ENCODE peak calls at places on chromosome 21, in five cellular contexts. W, Z, M, J and D are unnamed samples.

GRCh38 chr21:43467785-43468184 is 40.9 kb upstream of the SIK1 start:
- DNase-seq in Z (no peak), M (no peak), J (no peak), W (no peak), D (no peak)

GRCh38 chr21:14587266-14587665 is 41.2 kb upstream of the SAMSN1 start:
- DNase-seq in W (no peak), M (no peak), Z (no peak), J (no peak), D (no peak)

GRCh38 chr21:44933938-44934260 is 5.9 kb upstream of the SLX9 start:
- DNase-seq in Z (no peak), W (no peak), M (no peak), J (no peak), D (no peak)

GRCh38 chr21:28220670-28221069 is 772.0 kb downstream of the LTN1 start:
- DNase-seq in W (no peak), Z (no peak), J (no peak), M (no peak), D (no peak)

GRCh38 chr21:21179619-21180336 is 181.6 kb downstream of the NCAM2 start:
- DNase-seq in J (no peak), Z (no peak), M (no peak), W (no peak), D (no peak)

GRCh38 chr21:29789393-29789792 is 150.4 kb downstream of the GRIK1 start:
- DNase-seq in Z (no peak), M (no peak), J (no peak), W (no peak), D (no peak)

GRCh38 chr21:44767834-44768831 is 33.5 kb downstream of the UBE2G2 start:
- DNase-seq in J (peak; percentile 35), Z (no peak), M (no peak), W (no peak), D (no peak)

GRCh38 chr21:28936036-28936435 is 56.6 kb downstream of the LTN1 start:
- DNase-seq in W (no peak), J (no peak), Z (no peak), M (no peak), D (no peak)

GRCh38 chr21:25934130-25934529 is 199.4 kb downstream of the GABPA start:
- DNase-seq in M (no peak), J (no peak), Z (no peak), W (peak; percentile 31), D (peak; percentile 31)

GRCh38 chr21:17526771-17527170 is 13.9 kb downstream of the CXADR start:
- DNase-seq in W (no peak), J (no peak), Z (no peak), M (no peak), D (no peak)

GRCh38 chr21:26117972-26118367 is 52.6 kb downstream of the APP start:
- DNase-seq in J (no peak), W (no peak), Z (no peak), M (no peak), D (no peak)

GRCh38 chr21:21973806-21974205 is 975.6 kb downstream of the NCAM2 start:
- DNase-seq in W (no peak), M (no peak), J (peak; percentile 79), Z (no peak), D (no peak)

GRCh38 chr21:31656199-31657095 is 3.0 kb upstream of the SOD1 start:
- DNase-seq in Z (peak; percentile 56), M (no peak), W (no peak), J (no peak), D (no peak)

GRCh38 chr21:14740692-14741091 is 194.6 kb upstream of the SAMSN1 start:
- DNase-seq in J (no peak), W (no peak), M (no peak), Z (no peak), D (peak; percentile 78)

GRCh38 chr21:28138272-28138671 is 854.4 kb downstream of the LTN1 start:
- DNase-seq in M (no peak), Z (no peak), J (no peak), W (no peak), D (no peak)

GRCh38 chr21:44785620-44786344 is 15.8 kb downstream of the UBE2G2 start:
- DNase-seq in W (no peak), M (no peak), Z (no peak), J (no peak), D (no peak)

GRCh38 chr21:31218830-31219608 is 125.0 kb downstream of the TIAM1 start:
- DNase-seq in J (peak; percentile 16), W (peak; percentile 44), M (peak; percentile 50), Z (peak; percentile 89), D (peak; percentile 91)

GRCh38 chr21:44434936-44435635 is 20.2 kb upstream of the LRRC3 start:
- DNase-seq in M (peak; percentile 9), J (no peak), W (no peak), Z (no peak), D (no peak)

GRCh38 chr21:43658094-43658725 is 1.1 kb downstream of the HSF2BP start:
- DNase-seq in J (no peak), Z (no peak), M (no peak), W (no peak), D (no peak)

GRCh38 chr21:44911384-44912157 is 9.1 kb downstream of the ITGB2 start:
- DNase-seq in Z (peak; percentile 84), W (peak; percentile 89), J (no peak), M (peak; percentile 82), D (peak; percentile 32)

GRCh38 chr21:27741736-27742135 is 774.8 kb upstream of the ADAMTS5 start:
- DNase-seq in M (no peak), J (no peak), Z (no peak), W (no peak), D (no peak)

GRCh38 chr21:37748351-37748750 is 167.9 kb downstream of the KCNJ6 start:
- DNase-seq in Z (no peak), W (no peak), J (no peak), M (no peak), D (no peak)

GRCh38 chr21:28991861-28992525 is 684 bp downstream of the LTN1 start:
- DNase-seq in M (no peak), W (no peak), Z (no peak), J (peak; percentile 27), D (no peak)

GRCh38 chr21:44823179-44823654 is 5.4 kb upstream of the SUMO3 start:
- DNase-seq in W (no peak), M (no peak), Z (no peak), J (no peak), D (no peak)

GRCh38 chr21:44702973-44703730 is 6.2 kb downstream of the KRTAP10-12 start:
- DNase-seq in W (no peak), J (no peak), Z (no peak), M (no peak), D (no peak)

GRCh38 chr21:28485301-28486022 is 507.2 kb downstream of the LTN1 start:
- DNase-seq in W (no peak), J (no peak), M (no peak), Z (no peak), D (peak; percentile 63)

GRCh38 chr21:15679630-15680029 is 50.2 kb upstream of the USP25 start:
- DNase-seq in M (no peak), W (no peak), Z (no peak), J (peak; percentile 13), D (no peak)

GRCh38 chr21:14911351-14911750 is 153.4 kb downstream of the NRIP1 start:
- DNase-seq in W (no peak), J (peak; percentile 47), M (no peak), Z (peak; percentile 90), D (peak; percentile 40)

GRCh38 chr21:44018813-44019567 is 6.9 kb downstream of the TRAPPC10 start:
- DNase-seq in W (no peak), M (no peak), Z (no peak), J (no peak), D (no peak)

GRCh38 chr21:17146426-17146825 is 366.4 kb upstream of the CXADR start:
- DNase-seq in Z (no peak), W (no peak), J (peak; percentile 29), M (no peak), D (no peak)

GRCh38 chr21:15749868-15750174 is 20.0 kb downstream of the USP25 start:
- DNase-seq in Z (no peak), M (no peak), J (no peak), W (no peak), D (no peak)

GRCh38 chr21:28699591-28700259 is 293.0 kb downstream of the LTN1 start:
- DNase-seq in W (no peak), J (no peak), Z (no peak), M (no peak), D (peak; percentile 84)

GRCh38 chr21:16644690-16645089 is 868.2 kb upstream of the CXADR start:
- DNase-seq in M (no peak), Z (no peak), W (no peak), J (no peak), D (peak; percentile 47)

GRCh38 chr21:26148071-26148470 is 22.5 kb downstream of the APP start:
- DNase-seq in J (peak; percentile 94), W (no peak), M (no peak), Z (no peak), D (no peak)

GRCh38 chr21:31872452-31873274 is at the start of gene HUNK:
- DNase-seq in Z (no peak), J (peak; percentile 81), M (no peak), W (no peak), D (no peak)

GRCh38 chr21:18529253-18529652 is 125.7 kb upstream of the TMPRSS15 start:
- DNase-seq in J (no peak), M (no peak), W (no peak), Z (no peak), D (peak; percentile 68)

GRCh38 chr21:39127506-39127905 is 55.7 kb downstream of the PSMG1 start:
- DNase-seq in W (no peak), Z (no peak), J (peak; percentile 40), M (no peak), D (no peak)
- H3K27me3 ChIP-seq in W (no peaks in the 10 kb centered on the region), Z (no peaks in the 10 kb centered on the region), J (no peaks in the 10 kb centered on the region), M (no peaks in the 10 kb centered on the region), D (no peaks in the 10 kb centered on the region)

GRCh38 chr21:36709030-36709867 is 10.3 kb downstream of the SIM2 start:
- DNase-seq in M (no peak), Z (no peak), J (peak; percentile 32), W (peak; percentile 26), D (no peak)
- H3K27me3 ChIP-seq in M (peaks cover 100% of the 10 kb centered on the region), Z (no peaks in the 10 kb centered on the region), J (peaks cover 77% of the 10 kb centered on the region), W (peaks cover 67% of the 10 kb centered on the region), D (peaks cover 58% of the 10 kb centered on the region)

DNA sequence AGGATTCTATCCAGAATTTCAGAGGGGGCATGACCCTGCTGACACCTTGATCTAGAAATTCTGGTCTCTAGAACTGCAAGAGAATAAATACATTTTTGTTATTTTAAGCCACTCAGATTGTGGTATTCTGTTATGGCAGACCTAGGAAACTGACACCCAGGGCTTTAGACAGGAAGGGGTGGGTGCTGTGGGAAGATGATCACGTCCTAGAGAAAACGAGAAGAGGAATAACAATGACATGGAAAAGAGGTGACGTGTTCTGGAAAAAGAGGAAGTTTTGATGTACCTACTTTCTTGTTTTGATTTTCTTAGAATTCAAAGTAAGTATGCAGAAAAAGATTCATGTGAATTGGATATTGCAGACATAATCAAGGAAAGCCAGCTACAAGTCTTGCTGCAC is 232.8 kb upstream of the RUNX1 start:
- DNase-seq in Z (no peak), M (no peak), J (no peak), W (no peak), D (no peak)
- H3K27me3 ChIP-seq in Z (no peaks in the 10 kb centered on the region), M (no peaks in the 10 kb centered on the region), J (no peaks in the 10 kb centered on the region), W (no peaks in the 10 kb centered on the region), D (no peaks in the 10 kb centered on the region)

DNA sequence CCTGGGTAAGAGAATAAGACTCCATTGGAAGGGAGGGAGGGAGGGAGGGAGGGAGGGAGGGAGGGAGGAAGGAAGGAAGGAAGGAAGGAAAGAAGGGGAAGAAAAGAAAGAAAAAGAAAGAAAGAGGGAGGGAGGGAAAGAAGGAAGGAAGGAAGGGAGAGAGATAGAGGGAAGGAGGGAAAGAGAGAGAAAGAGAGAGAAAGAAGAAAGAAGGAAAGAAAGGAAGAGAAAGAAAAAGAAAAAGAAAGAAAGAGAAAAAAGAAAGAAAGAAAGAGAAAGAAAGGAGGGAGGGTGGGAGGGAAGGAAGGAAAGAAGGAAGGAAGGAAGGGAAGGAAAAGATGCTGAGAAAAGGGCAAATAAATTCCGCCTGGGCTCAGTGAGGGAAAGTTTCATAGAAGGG is 74.7 kb upstream of the IFNAR2 start:
- DNase-seq in Z (no peak), J (no peak), W (no peak), M (no peak), D (no peak)
- H3K27me3 ChIP-seq in Z (peaks cover 48% of the 10 kb centered on the region), J (no peaks in the 10 kb centered on the region), W (no peaks in the 10 kb centered on the region), M (peaks cover 80% of the 10 kb centered on the region), D (no peaks in the 10 kb centered on the region)